ENCODE peak calls at places on chromosomes 1 and 21, in four cellular contexts. One of them, this sample, is unnamed.

GRCh38 chr1:230542054-230542453 is 100.2 kb upstream of the COG2 start:
- DNase-seq in K562: no peak
- DNase-seq in H1: no peak
- DNase-seq in GM12878: no peak
- DNase-seq in this sample: no peak

GRCh38 chr1:216032284-216032683 is 391.0 kb downstream of the USH2A start:
- DNase-seq in K562: no peak
- DNase-seq in H1: no peak
- DNase-seq in GM12878: no peak
- DNase-seq in this sample: no peak

GRCh38 chr1:33195560-33195959 is 13.7 kb upstream of the TRIM62 start:
- DNase-seq in K562: no peak
- DNase-seq in H1: no peak
- DNase-seq in GM12878: no peak
- DNase-seq in this sample: no peak

GRCh38 chr1:32250893-32251716 is at the start of gene LCK:
- DNase-seq in K562: no peak
- DNase-seq in H1: peak
- DNase-seq in GM12878: no peak
- DNase-seq in this sample: no peak

GRCh38 chr21:29033871-29034270 is 9.4 kb downstream of the USP16 start:
- DNase-seq in K562: no peak
- DNase-seq in H1: no peak
- DNase-seq in GM12878: no peak
- DNase-seq in this sample: no peak

GRCh38 chr1:16088996-16089395 is 15.5 kb upstream of the FAM131C start:
- DNase-seq in K562: peak
- DNase-seq in H1: no peak
- DNase-seq in GM12878: no peak
- DNase-seq in this sample: no peak

GRCh38 chr1:233615571-233615970 is 1.7 kb downstream of the KCNK1 start:
- DNase-seq in K562: no peak
- DNase-seq in H1: no peak
- DNase-seq in GM12878: no peak
- DNase-seq in this sample: no peak

GRCh38 chr21:45403825-45404725 is 890 bp upstream of the COL18A1 start:
- DNase-seq in K562: no peak
- DNase-seq in H1: no peak
- DNase-seq in GM12878: no peak
- DNase-seq in this sample: no peak

GRCh38 chr1:89894210-89894668 is 73.4 kb downstream of the LRRC8D start:
- DNase-seq in K562: no peak
- DNase-seq in H1: no peak
- DNase-seq in GM12878: no peak
- DNase-seq in this sample: no peak

GRCh38 chr1:236090741-236091147 is 25.9 kb upstream of the NID1 start:
- DNase-seq in K562: no peak
- DNase-seq in H1: no peak
- DNase-seq in GM12878: no peak
- DNase-seq in this sample: no peak

GRCh38 chr1:20720631-20721051 is 2.8 kb upstream of the KIF17 start:
- DNase-seq in K562: no peak
- DNase-seq in H1: no peak
- DNase-seq in GM12878: no peak
- DNase-seq in this sample: no peak

GRCh38 chr1:201172336-201172735 is 18.1 kb upstream of the TMEM9 start:
- DNase-seq in K562: no peak
- DNase-seq in H1: no peak
- DNase-seq in GM12878: no peak
- DNase-seq in this sample: no peak

GRCh38 chr1:39266269-39266668 is 61.8 kb downstream of the MACF1 start:
- DNase-seq in K562: no peak
- DNase-seq in H1: no peak
- DNase-seq in GM12878: no peak
- DNase-seq in this sample: peak

GRCh38 chr1:94335950-94336349 is 82.2 kb upstream of the ABCD3 start:
- DNase-seq in K562: peak
- DNase-seq in H1: no peak
- DNase-seq in GM12878: no peak
- DNase-seq in this sample: peak

GRCh38 chr1:23118957-23119792 is 49.5 kb downstream of the LUZP1 start:
- DNase-seq in K562: no peak
- DNase-seq in H1: no peak
- DNase-seq in GM12878: no peak
- DNase-seq in this sample: no peak

GRCh38 chr1:110674337-110675059 is at the start of gene KCNA3:
- DNase-seq in K562: no peak
- DNase-seq in H1: peak
- DNase-seq in GM12878: no peak
- DNase-seq in this sample: no peak

GRCh38 chr1:226223157-226223785 is at the start of gene MIXL1:
- DNase-seq in K562: no peak
- DNase-seq in H1: peak
- DNase-seq in GM12878: no peak
- DNase-seq in this sample: no peak

GRCh38 chr1:67723620-67724019 is 38.6 kb downstream of the GADD45A start:
- DNase-seq in K562: peak
- DNase-seq in H1: no peak
- DNase-seq in GM12878: no peak
- DNase-seq in this sample: no peak

GRCh38 chr1:73674945-73675561 is 522.9 kb downstream of the LRRIQ3 start:
- DNase-seq in K562: no peak
- DNase-seq in H1: no peak
- DNase-seq in GM12878: no peak
- DNase-seq in this sample: no peak

GRCh38 chr1:36339615-36340014 is 16.2 kb upstream of the EVA1B start:
- DNase-seq in K562: no peak
- DNase-seq in H1: no peak
- DNase-seq in GM12878: no peak
- DNase-seq in this sample: no peak

GRCh38 chr1:212537610-212538009 is 71.0 kb upstream of the ATF3 start:
- DNase-seq in K562: no peak
- DNase-seq in H1: no peak
- DNase-seq in GM12878: no peak
- DNase-seq in this sample: no peak

GRCh38 chr1:245464290-245464689 is 309.5 kb downstream of the KIF26B start:
- DNase-seq in K562: no peak
- DNase-seq in H1: no peak
- DNase-seq in GM12878: no peak
- DNase-seq in this sample: no peak

GRCh38 chr1:66359815-66360214 is 174.1 kb upstream of the SGIP1 start:
- DNase-seq in K562: no peak
- DNase-seq in H1: no peak
- DNase-seq in GM12878: no peak
- DNase-seq in this sample: no peak

GRCh38 chr1:181987334-181987870 is 74.1 kb downstream of the ZNF648 start:
- DNase-seq in K562: no peak
- DNase-seq in H1: no peak
- DNase-seq in GM12878: no peak
- DNase-seq in this sample: no peak

GRCh38 chr21:29298348-29299045 is at the start of gene BACH1:
- DNase-seq in K562: peak
- DNase-seq in H1: peak
- DNase-seq in GM12878: no peak
- DNase-seq in this sample: peak

GRCh38 chr1:167860231-167860923 is 53.6 kb downstream of the ADCY10 start:
- DNase-seq in K562: no peak
- DNase-seq in H1: no peak
- DNase-seq in GM12878: no peak
- DNase-seq in this sample: no peak

GRCh38 chr1:225580180-225581099 is 72.5 kb downstream of the ENAH start:
- DNase-seq in K562: no peak
- DNase-seq in H1: no peak
- DNase-seq in GM12878: no peak
- DNase-seq in this sample: no peak

GRCh38 chr1:62144238-62144831 is 50.3 kb upstream of the L1TD1 start:
- DNase-seq in K562: peak
- DNase-seq in H1: peak
- DNase-seq in GM12878: no peak
- DNase-seq in this sample: peak

GRCh38 chr1:40057310-40058030 is 16.9 kb downstream of the CAP1 start:
- DNase-seq in K562: peak
- DNase-seq in H1: no peak
- DNase-seq in GM12878: no peak
- DNase-seq in this sample: no peak

GRCh38 chr1:209102120-209102519 is 481.4 kb upstream of the CAMK1G start:
- DNase-seq in K562: no peak
- DNase-seq in H1: no peak
- DNase-seq in GM12878: no peak
- DNase-seq in this sample: no peak

GRCh38 chr1:46168463-46168862 is 6.4 kb upstream of the TSPAN1 start:
- DNase-seq in K562: no peak
- DNase-seq in H1: no peak
- DNase-seq in GM12878: no peak
- DNase-seq in this sample: no peak

GRCh38 chr1:46171872-46172271 is 3.0 kb upstream of the TSPAN1 start:
- DNase-seq in K562: no peak
- DNase-seq in H1: peak
- DNase-seq in GM12878: no peak
- DNase-seq in this sample: no peak

GRCh38 chr1:46171351-46171750 is 3.5 kb upstream of the TSPAN1 start:
- DNase-seq in K562: no peak
- DNase-seq in H1: no peak
- DNase-seq in GM12878: no peak
- DNase-seq in this sample: no peak

GRCh38 chr1:46169811-46170454 is 5.0 kb upstream of the TSPAN1 start:
- DNase-seq in K562: no peak
- DNase-seq in H1: no peak
- DNase-seq in GM12878: no peak
- DNase-seq in this sample: no peak

DNA sequence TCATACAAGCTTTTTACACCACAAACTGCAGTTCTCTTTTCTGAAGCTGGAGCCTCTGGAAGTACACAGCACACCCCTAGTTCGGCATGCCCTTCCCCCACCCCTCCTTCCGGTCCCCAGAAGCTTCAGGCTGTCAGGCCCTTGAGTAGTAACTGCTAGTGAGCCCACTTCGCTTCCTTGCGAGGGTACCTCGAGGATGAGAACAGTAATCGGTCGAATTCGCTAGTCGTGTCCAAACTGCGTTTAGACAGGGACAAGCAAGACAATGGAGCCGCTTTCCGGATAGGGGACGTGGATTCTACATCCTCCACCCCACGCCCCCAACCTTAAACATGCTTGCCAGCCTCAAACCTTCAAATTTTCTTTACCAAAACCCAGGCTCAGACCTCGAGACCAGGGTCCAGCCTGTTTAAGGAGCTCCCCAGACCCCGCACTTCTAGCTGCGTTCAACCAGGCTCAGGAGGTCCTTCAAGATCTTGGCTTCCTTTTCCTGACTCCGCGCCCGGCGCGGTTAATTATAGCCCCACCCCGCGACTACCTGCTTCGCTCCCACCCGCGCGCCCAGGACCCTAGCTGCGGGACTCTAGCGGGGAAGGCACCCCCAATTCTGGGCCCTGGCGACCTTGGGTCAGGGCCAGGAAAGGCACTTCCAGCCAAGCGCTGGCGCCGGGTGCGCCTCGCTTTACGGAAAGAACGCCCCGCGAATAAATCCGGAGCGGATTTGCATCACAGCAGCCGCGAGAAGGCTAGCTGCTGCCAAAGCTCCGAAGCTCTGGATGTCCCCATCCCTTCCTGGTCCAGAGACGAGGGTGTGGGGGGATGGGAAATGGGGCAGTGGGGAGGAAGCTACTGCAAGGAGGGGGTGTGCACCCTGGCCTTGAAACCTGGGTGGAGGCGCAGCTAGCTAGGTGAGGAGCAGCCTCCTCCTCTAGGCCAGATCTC is 8.1 kb upstream of the TSPAN1 start:
- DNase-seq in K562: no peak
- DNase-seq in H1: peak
- DNase-seq in GM12878: no peak
- DNase-seq in this sample: no peak
- TF ChIP-seq EZH2 in K562: no peak
- TF ChIP-seq EZH2 in H1: no peak
- TF ChIP-seq EZH2 in GM12878: no peak
- TF ChIP-seq EZH2 in this sample: no peak

GRCh38 chr1:6955357-6956154 is 170.3 kb downstream of the CAMTA1 start:
- DNase-seq in K562: no peak
- DNase-seq in H1: no peak
- DNase-seq in GM12878: no peak
- DNase-seq in this sample: no peak
- TF ChIP-seq EGR1 in K562: no peak
- TF ChIP-seq EGR1 in H1: no peak
- TF ChIP-seq EGR1 in GM12878: no peak
- TF ChIP-seq EGR1 in this sample: no peak

GRCh38 chr21:36162631-36163030 is 6.0 kb downstream of the DOP1B start:
- DNase-seq in K562: no peak
- DNase-seq in H1: no peak
- DNase-seq in GM12878: no peak
- DNase-seq in this sample: no peak

GRCh38 chr21:36160850-36161178 is 4.2 kb downstream of the DOP1B start:
- DNase-seq in K562: no peak
- DNase-seq in H1: no peak
- DNase-seq in GM12878: no peak
- DNase-seq in this sample: no peak

GRCh38 chr21:36156815-36157670 is at the start of gene DOP1B:
- DNase-seq in K562: peak
- DNase-seq in H1: no peak
- DNase-seq in GM12878: no peak
- DNase-seq in this sample: no peak

GRCh38 chr21:36156339-36156814 is 247 bp upstream of the DOP1B start:
- DNase-seq in K562: peak
- DNase-seq in H1: peak
- DNase-seq in GM12878: peak
- DNase-seq in this sample: peak

GRCh38 chr21:36159356-36159921 is 2.8 kb downstream of the DOP1B start:
- DNase-seq in K562: no peak
- DNase-seq in H1: no peak
- DNase-seq in GM12878: no peak
- DNase-seq in this sample: no peak
- TF ChIP-seq ZNF274 in K562: no peak
- TF ChIP-seq ZNF274 in H1: no peak
- TF ChIP-seq ZNF274 in GM12878: no peak
- TF ChIP-seq ZNF274 in this sample: no peak

DNA sequence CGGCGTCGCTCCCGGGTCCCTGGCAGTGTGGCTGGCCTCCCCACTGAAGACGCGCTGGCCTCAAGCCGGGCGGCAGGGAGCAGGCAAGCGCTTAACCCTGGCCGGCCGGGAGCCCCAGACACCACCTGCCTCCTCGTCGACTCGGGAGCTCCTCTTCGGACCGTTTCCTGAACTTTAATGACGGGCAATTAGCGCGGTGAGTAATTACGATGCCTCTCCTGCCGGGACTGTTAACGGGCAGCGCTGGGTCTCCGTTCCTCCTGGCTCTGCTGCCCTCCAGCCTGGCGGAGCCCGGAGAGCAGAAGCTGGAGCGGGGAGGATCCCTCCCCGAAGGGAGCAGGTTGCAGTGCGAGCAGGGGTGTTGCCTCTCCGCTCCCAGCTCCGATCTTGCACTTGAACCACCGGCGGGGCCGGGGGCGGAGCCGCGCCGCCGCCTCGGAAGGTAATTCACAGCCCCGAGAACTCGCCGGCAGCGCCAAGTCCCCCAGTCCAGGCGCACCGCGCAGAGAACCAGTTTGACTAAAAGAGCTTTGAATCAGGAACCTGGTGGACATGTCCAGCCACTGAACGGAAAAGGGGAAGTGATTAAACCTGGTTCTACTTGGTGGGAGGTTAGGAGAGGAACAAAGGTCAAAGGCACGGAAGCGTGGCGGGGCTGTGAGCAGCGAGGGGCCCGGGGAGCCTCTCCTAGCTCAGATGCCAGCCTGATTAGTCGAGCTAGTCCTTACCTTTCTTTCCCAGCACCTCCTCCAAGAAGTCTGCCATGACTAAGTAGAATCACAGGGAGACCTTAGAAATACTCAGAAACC is 18.3 kb upstream of the PLEKHA6 start:
- DNase-seq in K562: peak
- DNase-seq in H1: peak
- DNase-seq in GM12878: no peak
- DNase-seq in this sample: no peak
- TF ChIP-seq EZH2 in K562: no peak
- TF ChIP-seq EZH2 in H1: peak
- TF ChIP-seq EZH2 in GM12878: no peak
- TF ChIP-seq EZH2 in this sample: no peak

This sample was measured in HCT116.